ENCODE peak calls at places on chromosome 11, in seven cellular contexts. Y, F, V, T, N, B and R are unnamed samples.

GRCh38 chr11:1753426-1754305 is 3.3 kb upstream of the IFITM10 start:
- DNase-seq in Y (no peak), F (no peak), V (no peak), T (peak), N (no peak), B (no peak), R (no peak)

GRCh38 chr11:66864172-66864901 is 7.5 kb downstream of the LRFN4 start:
- DNase-seq in Y (no peak), F (no peak), V (no peak), T (no peak), N (no peak), B (no peak), R (no peak)

GRCh38 chr11:18394928-18395734 is 768 bp downstream of the LDHA start:
- DNase-seq in Y (no peak), F (no peak), V (peak), T (no peak), N (no peak), B (peak), R (no peak)

GRCh38 chr11:67286621-67287333 is 2.3 kb upstream of the ANKRD13D start:
- DNase-seq in Y (no peak), F (peak), V (no peak), T (peak), N (no peak), B (no peak), R (peak)

GRCh38 chr11:62922653-62923371 is 1.6 kb upstream of the CHRM1 start:
- DNase-seq in Y (peak), F (no peak), V (no peak), T (no peak), N (no peak), B (peak), R (no peak)

GRCh38 chr11:128902515-128903066 is 11.4 kb downstream of the KCNJ5 start:
- DNase-seq in Y (no peak), F (no peak), V (no peak), T (no peak), N (no peak), B (no peak), R (no peak)

GRCh38 chr11:33376331-33377099 is 119.3 kb downstream of the HIPK3 start:
- DNase-seq in Y (peak), F (no peak), V (peak), T (no peak), N (no peak), B (peak), R (no peak)

GRCh38 chr11:13954591-13954990 is 7.9 kb upstream of the SPON1 start:
- DNase-seq in Y (no peak), F (no peak), V (no peak), T (no peak), N (no peak), B (no peak), R (no peak)

GRCh38 chr11:69868871-69869270 is 49.7 kb upstream of the FGF3 start:
- DNase-seq in Y (no peak), F (no peak), V (no peak), T (no peak), N (no peak), B (no peak), R (no peak)

GRCh38 chr11:16678466-16679116 is 59.9 kb upstream of the C11orf58 start:
- DNase-seq in Y (no peak), F (no peak), V (no peak), T (no peak), N (no peak), B (no peak), R (no peak)

GRCh38 chr11:10716543-10717259 is 23.1 kb upstream of the IRAG1 start:
- DNase-seq in Y (no peak), F (no peak), V (no peak), T (no peak), N (no peak), B (no peak), R (no peak)

GRCh38 chr11:58629857-58630256 is 7.4 kb downstream of the CNTF start:
- DNase-seq in Y (peak), F (no peak), V (peak), T (no peak), N (no peak), B (peak), R (no peak)

GRCh38 chr11:27427183-27427980 is 45.2 kb downstream of the LGR4 start:
- DNase-seq in Y (no peak), F (no peak), V (no peak), T (no peak), N (no peak), B (no peak), R (no peak)

GRCh38 chr11:79697905-79698304 is 257.1 kb upstream of the TENM4 start:
- DNase-seq in Y (no peak), F (no peak), V (no peak), T (no peak), N (no peak), B (no peak), R (no peak)

GRCh38 chr11:100612766-100613165 is 74.3 kb upstream of the ARHGAP42 start:
- DNase-seq in Y (peak), F (no peak), V (no peak), T (no peak), N (no peak), B (no peak), R (no peak)

GRCh38 chr11:36398261-36398953 is 102.3 kb downstream of the PRR5L start:
- DNase-seq in Y (no peak), F (peak), V (no peak), T (no peak), N (no peak), B (no peak), R (no peak)

GRCh38 chr11:67400251-67400941 is 1.3 kb downstream of the PPP1CA start:
- DNase-seq in Y (no peak), F (no peak), V (no peak), T (no peak), N (no peak), B (no peak), R (no peak)

GRCh38 chr11:123561046-123561781 is 93.2 kb downstream of the SCN3B start:
- DNase-seq in Y (no peak), F (peak), V (peak), T (peak), N (peak), B (peak), R (peak)

GRCh38 chr11:9859491-9860305 is 195.8 kb downstream of the SWAP70 start:
- DNase-seq in Y (no peak), F (no peak), V (no peak), T (no peak), N (no peak), B (no peak), R (no peak)

GRCh38 chr11:66271816-66272215 is 3.4 kb downstream of the RAB1B start:
- DNase-seq in Y (no peak), F (no peak), V (no peak), T (no peak), N (no peak), B (no peak), R (no peak)

GRCh38 chr11:65456418-65456817 is 33.8 kb downstream of the NEAT1 start:
- DNase-seq in Y (no peak), F (no peak), V (no peak), T (no peak), N (no peak), B (no peak), R (no peak)

GRCh38 chr11:20336056-20336455 is 27.5 kb upstream of the HTATIP2 start:
- DNase-seq in Y (no peak), F (no peak), V (no peak), T (no peak), N (no peak), B (no peak), R (no peak)

GRCh38 chr11:3614742-3615171 is 27.0 kb downstream of the ART5 start:
- DNase-seq in Y (peak), F (no peak), V (no peak), T (no peak), N (no peak), B (no peak), R (no peak)

GRCh38 chr11:11471196-11471595 is 118.1 kb upstream of the CSNK2A3 start:
- DNase-seq in Y (no peak), F (no peak), V (no peak), T (no peak), N (no peak), B (no peak), R (no peak)

GRCh38 chr11:68825603-68826002 is 16.1 kb downstream of the CPT1A start:
- DNase-seq in Y (no peak), F (no peak), V (no peak), T (no peak), N (no peak), B (peak), R (no peak)

GRCh38 chr11:27464155-27464759 is 8.3 kb downstream of the LGR4 start:
- DNase-seq in Y (no peak), F (no peak), V (no peak), T (no peak), N (no peak), B (no peak), R (no peak)

GRCh38 chr11:45580399-45580798 is 85.0 kb downstream of the CHST1 start:
- DNase-seq in Y (no peak), F (no peak), V (no peak), T (no peak), N (no peak), B (peak), R (no peak)

GRCh38 chr11:8593935-8594909 is at the start of gene STK33:
- DNase-seq in Y (peak), F (peak), V (peak), T (peak), N (peak), B (peak), R (peak)

GRCh38 chr11:88313441-88313840 is 24.1 kb downstream of the CTSC start:
- DNase-seq in Y (no peak), F (no peak), V (no peak), T (no peak), N (no peak), B (no peak), R (no peak)

GRCh38 chr11:105667441-105667840 is 57.6 kb downstream of the GRIA4 start:
- DNase-seq in Y (no peak), F (no peak), V (no peak), T (no peak), N (no peak), B (no peak), R (no peak)

GRCh38 chr11:111937461-111937769 is 272 bp downstream of the DIXDC1 start:
- DNase-seq in Y (no peak), F (no peak), V (no peak), T (no peak), N (no peak), B (no peak), R (no peak)